ENCODE peak calls at places on chromosomes 11 and 22, in five cellular contexts. Z, H, D, N and R are unnamed samples.
A peak's percentile ranks its signal among the peaks of the same experiment; 100 is the strongest.

GRCh38 chr11:68045900-68046299 is 7.1 kb downstream of the TCIRG1 start:
- DNase-seq in H (no peak), Z (no peak), N (no peak), D (no peak), R (no peak)

GRCh38 chr11:100562102-100562501 is 125.0 kb upstream of the ARHGAP42 start:
- DNase-seq in N (peak; percentile 88), H (peak; percentile 29), Z (no peak), D (no peak), R (no peak)

GRCh38 chr22:36863979-36864378 is 3.2 kb downstream of the NCF4 start:
- DNase-seq in N (no peak), D (no peak), Z (no peak), H (no peak), R (no peak)

GRCh38 chr11:45798793-45799441 is 6.0 kb upstream of the SLC35C1 start:
- DNase-seq in D (no peak), H (no peak), N (peak; percentile 75), Z (no peak), R (no peak)

GRCh38 chr11:102436546-102436945 is 16.0 kb downstream of the TMEM123 start:
- DNase-seq in H (no peak), D (no peak), N (peak; percentile 61), Z (no peak), R (no peak)

GRCh38 chr11:65554057-65554818 is 3.9 kb downstream of the LTBP3 start:
- DNase-seq in H (no peak), Z (no peak), D (no peak), N (no peak), R (no peak)

GRCh38 chr11:16613401-16614381 is 124.8 kb upstream of the C11orf58 start:
- DNase-seq in H (peak; percentile 78), N (peak; percentile 87), D (peak; percentile 41), Z (no peak), R (no peak)

GRCh38 chr11:64269380-64270234 is 14.9 kb downstream of the BAD start:
- DNase-seq in N (peak; percentile 100), Z (peak; percentile 83), H (peak; percentile 98), D (peak; percentile 96), R (peak; percentile 98)

GRCh38 chr11:2835768-2836150 is 49.8 kb downstream of the CDKN1C start:
- DNase-seq in N (no peak), Z (no peak), H (no peak), D (no peak), R (no peak)

GRCh38 chr11:6640985-6641701 is 14.5 kb downstream of the DCHS1 start:
- DNase-seq in Z (no peak), D (no peak), H (no peak), N (no peak), R (no peak)

GRCh38 chr22:46421272-46421671 is 85.8 kb downstream of the TRMU start:
- DNase-seq in H (no peak), D (peak; percentile 15), Z (no peak), N (no peak), R (peak; percentile 16)

GRCh38 chr11:124897681-124898680 is at the start of gene ROBO4:
- DNase-seq in H (peak; percentile 26), N (peak; percentile 92), Z (no peak), D (no peak), R (no peak)

GRCh38 chr22:18000441-18001039 is 23.8 kb downstream of the MICAL3 start:
- DNase-seq in H (peak; percentile 30), N (no peak), D (no peak), Z (no peak), R (peak; percentile 64)

GRCh38 chr11:65899356-65900124 is 648 bp downstream of the FOSL1 start:
- DNase-seq in Z (no peak), H (peak; percentile 50), N (peak; percentile 71), D (peak; percentile 44), R (no peak)

GRCh38 chr11:75066061-75066460 is 30.6 kb downstream of the OR2AT4 start:
- DNase-seq in Z (no peak), N (peak; percentile 28), H (no peak), D (no peak), R (no peak)

GRCh38 chr11:37947816-37948215 is 1349.8 kb upstream of the RAG2 start:
- DNase-seq in D (no peak), Z (no peak), N (no peak), H (no peak), R (no peak)

GRCh38 chr22:38110008-38110862 is at the start of gene BAIAP2L2:
- DNase-seq in N (no peak), Z (no peak), H (no peak), D (no peak), R (no peak)

GRCh38 chr11:92917927-92918326 is 51.5 kb upstream of the MTNR1B start:
- DNase-seq in Z (no peak), D (no peak), H (no peak), N (no peak), R (no peak)

GRCh38 chr11:68542617-68543016 is 82.1 kb downstream of the PPP6R3 start:
- DNase-seq in Z (no peak), N (peak; percentile 74), H (peak; percentile 45), D (no peak), R (no peak)

GRCh38 chr22:45239378-45240136 is 1.1 kb downstream of the KIAA0930 start:
- DNase-seq in Z (no peak), D (no peak), H (no peak), N (no peak), R (no peak)

GRCh38 chr11:119402470-119402869 is 20.5 kb downstream of the THY1 start:
- DNase-seq in Z (no peak), H (no peak), D (no peak), N (no peak), R (no peak)
- H3K4me3 ChIP-seq in Z (no peak overlapping the region), H (no peak overlapping the region), D (no peak overlapping the region), N (no peak overlapping the region), R (no peak overlapping the region)

GRCh38 chr11:69634590-69634989 is 6.4 kb upstream of the CCND1 start:
- DNase-seq in H (no peak), N (no peak), D (no peak), Z (no peak), R (no peak)

GRCh38 chr11:69635210-69635609 is 5.7 kb upstream of the CCND1 start:
- DNase-seq in N (no peak), Z (no peak), H (no peak), D (no peak), R (no peak)

GRCh38 chr11:69636870-69637600 is 3.9 kb upstream of the CCND1 start:
- DNase-seq in D (no peak), Z (no peak), H (no peak), N (no peak), R (no peak)

GRCh38 chr11:69636512-69636866 is 4.5 kb upstream of the CCND1 start:
- DNase-seq in N (peak; percentile 90), H (peak; percentile 53), Z (no peak), D (no peak), R (peak; percentile 31)

DNA sequence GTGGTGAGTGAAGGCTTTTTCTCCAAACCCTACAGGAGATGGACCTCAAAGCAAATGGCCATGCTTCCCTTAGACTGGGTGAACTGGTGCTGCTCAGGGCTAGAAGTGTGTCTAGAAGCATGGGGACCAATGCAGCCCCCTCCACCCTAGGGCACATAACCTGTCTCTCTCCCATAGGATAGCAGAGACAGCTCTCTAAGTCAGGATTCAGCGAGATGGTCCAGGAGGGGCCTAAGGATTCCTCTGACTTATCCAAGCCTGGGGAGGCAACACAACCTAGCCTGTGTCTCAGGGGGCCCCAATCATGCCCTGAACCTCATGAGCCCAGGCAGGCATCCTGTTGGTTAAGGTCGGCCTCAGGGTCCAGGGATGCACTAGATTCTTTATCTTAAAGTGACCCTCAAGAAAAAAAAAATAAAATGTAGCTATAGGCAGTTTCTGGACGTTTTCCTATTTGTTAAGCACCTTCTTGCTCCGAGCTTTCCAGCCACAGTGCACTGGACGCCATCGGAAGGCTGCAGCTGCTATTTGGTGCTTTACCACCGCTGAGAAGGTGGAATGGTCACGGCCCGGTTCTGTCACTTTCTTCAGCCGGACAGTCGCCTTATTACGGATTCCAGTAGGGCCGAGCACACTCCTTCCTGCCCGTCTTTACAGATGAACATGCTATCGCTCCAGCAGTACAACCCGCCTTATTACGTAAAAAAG is 5.0 kb upstream of the CCND1 start:
- DNase-seq in Z (no peak), D (no peak), N (no peak), H (no peak), R (no peak)
- H3K27ac ChIP-seq in Z (no peak overlapping the region), D (no peak overlapping the region), N (peak overlapping the region; percentile 30), H (no peak overlapping the region), R (no peak overlapping the region)

GRCh38 chr11:129376658-129377341 is 1.2 kb downstream of the BARX2 start:
- DNase-seq in D (no peak), Z (no peak), N (peak; percentile 10), H (no peak), R (no peak)
- H3K4me3 ChIP-seq in D (no peak overlapping the region), Z (peak overlapping the region; percentile 59), N (no peak overlapping the region), H (no peak overlapping the region), R (no peak overlapping the region)

DNA sequence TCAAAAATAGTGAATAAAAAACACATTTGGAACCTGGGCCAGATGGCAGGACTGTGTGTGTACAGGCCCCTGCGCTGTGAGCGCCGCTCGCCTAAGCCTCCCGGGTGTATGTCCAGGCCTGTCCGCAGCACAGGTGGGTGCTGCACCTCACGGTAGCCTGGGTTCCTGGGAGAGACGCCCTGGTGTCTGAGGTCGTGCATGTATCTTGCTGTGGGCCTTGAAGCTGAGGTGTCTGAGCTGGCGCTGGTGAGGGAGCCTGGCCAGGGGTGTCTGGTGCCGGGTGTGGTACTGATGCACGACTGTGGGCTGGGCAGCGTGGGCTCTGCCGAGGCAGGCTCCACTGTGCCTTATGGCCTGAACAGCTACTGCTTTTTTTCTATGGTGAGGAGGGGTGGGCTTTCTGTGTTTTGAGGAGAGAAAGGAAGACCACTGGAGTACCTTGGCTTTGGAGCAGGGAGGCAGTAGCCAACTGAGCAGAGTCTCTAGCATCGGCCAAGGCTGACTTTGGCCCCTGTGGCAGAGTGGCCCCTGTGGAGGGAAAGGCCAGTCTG is 4.2 kb upstream of the ZDHHC8 start:
- DNase-seq in H (no peak), Z (no peak), N (no peak), D (no peak), R (no peak)
- H3K27ac ChIP-seq in H (no peak overlapping the region), Z (no peak overlapping the region), N (no peak overlapping the region), D (no peak overlapping the region), R (no peak overlapping the region)

DNA sequence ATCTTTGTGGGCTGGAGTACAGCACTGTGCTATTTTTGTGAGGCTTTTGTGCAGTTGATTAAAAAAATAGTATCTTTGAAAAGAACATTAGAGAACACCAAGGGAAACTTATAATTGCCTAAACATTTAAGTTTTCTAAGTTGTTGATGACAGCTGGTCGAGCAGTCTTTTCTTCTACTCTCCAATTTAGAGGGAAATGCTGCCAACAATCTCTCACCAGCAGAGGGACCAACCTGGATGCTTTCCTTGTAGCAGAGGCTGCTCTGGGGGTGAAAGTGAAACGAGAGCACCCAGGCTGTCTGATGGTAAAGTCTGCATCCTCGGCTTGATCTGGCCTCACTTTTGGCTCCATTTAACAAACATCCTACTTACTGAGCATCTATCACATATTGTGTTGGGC is 1286.5 kb upstream of the TENM4 start:
- DNase-seq in N (peak; percentile 45), Z (no peak), D (no peak), H (no peak), R (peak; percentile 28)
- H3K4me3 ChIP-seq in N (no peak overlapping the region), Z (no peak overlapping the region), D (no peak overlapping the region), H (no peak overlapping the region), R (no peak overlapping the region)